ENCODE peak calls at places on chromosomes 6 and 20, in five cellular contexts. D, J, Y, R and W are unnamed samples.

GRCh38 chr6:152124432-152125074 is 317.1 kb downstream of the ESR1 start:
- DNase-seq in D (no peak), J (peak), Y (peak), R (no peak), W (no peak)

GRCh38 chr6:25169551-25170335 is 109.4 kb upstream of the CARMIL1 start:
- DNase-seq in D (no peak), J (no peak), Y (peak), R (no peak), W (no peak)

GRCh38 chr20:20780127-20780822 is 67.8 kb upstream of the RALGAPA2 start:
- DNase-seq in D (peak), J (peak), Y (no peak), R (no peak), W (peak)

GRCh38 chr6:105713474-105714118 is 310.7 kb upstream of the PREP start:
- DNase-seq in D (no peak), J (no peak), Y (peak), R (no peak), W (no peak)

GRCh38 chr20:22383156-22383555 is 201.2 kb downstream of the FOXA2 start:
- DNase-seq in D (no peak), J (no peak), Y (no peak), R (no peak), W (no peak)

GRCh38 chr6:80967618-80968017 is 784.9 kb downstream of the TENT5A start:
- DNase-seq in D (no peak), J (no peak), Y (no peak), R (no peak), W (no peak)

GRCh38 chr20:42112161-42112560 is 494.0 kb upstream of the CHD6 start:
- DNase-seq in D (no peak), J (no peak), Y (no peak), R (no peak), W (no peak)

GRCh38 chr6:108106261-108106660 is 31.7 kb upstream of the OSTM1 start:
- DNase-seq in D (no peak), J (no peak), Y (no peak), R (no peak), W (no peak)

GRCh38 chr6:154593122-154593521 is 82.6 kb upstream of the CNKSR3 start:
- DNase-seq in D (no peak), J (no peak), Y (no peak), R (no peak), W (no peak)

GRCh38 chr6:43159599-43159998 is 11.5 kb upstream of the SRF start:
- DNase-seq in D (no peak), J (no peak), Y (no peak), R (no peak), W (no peak)
- TF ChIP-seq CTCF in D (no peak), J (no peak), Y (no peak), R (no peak), W (no peak)

GRCh38 chr6:54876365-54876764 is 29.8 kb downstream of the FAM83B start:
- DNase-seq in D (no peak), J (no peak), Y (no peak), R (no peak), W (no peak)

GRCh38 chr6:54879188-54879985 is 32.8 kb downstream of the FAM83B start:
- DNase-seq in D (no peak), J (no peak), Y (no peak), R (no peak), W (no peak)

GRCh38 chr6:54877713-54878317 is 31.2 kb downstream of the FAM83B start:
- DNase-seq in D (no peak), J (no peak), Y (no peak), R (no peak), W (no peak)

GRCh38 chr6:54876871-54877270 is 30.3 kb downstream of the FAM83B start:
- DNase-seq in D (no peak), J (no peak), Y (no peak), R (no peak), W (no peak)

DNA sequence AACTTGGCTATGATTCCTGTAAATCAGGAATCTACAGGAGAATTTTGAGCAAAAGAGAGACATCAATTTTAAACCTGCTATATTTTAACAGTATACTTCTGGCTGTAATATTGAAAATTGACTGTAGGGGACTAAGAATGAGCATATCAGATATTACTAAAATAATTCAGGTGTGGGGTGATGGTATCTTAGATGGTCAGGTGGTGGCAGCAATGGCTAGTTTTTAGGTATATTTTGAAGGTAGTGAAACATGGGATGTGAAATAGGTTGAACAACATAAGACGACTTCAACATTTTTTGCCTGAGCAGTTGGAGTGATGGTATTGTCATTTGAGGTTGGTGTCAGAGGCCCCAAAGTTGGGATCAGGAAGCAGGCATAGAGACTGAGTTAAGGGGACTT is 32.1 kb downstream of the FAM83B start:
- DNase-seq in D (no peak), J (no peak), Y (peak), R (no peak), W (no peak)
- TF ChIP-seq CTCF in D (no peak), J (no peak), Y (peak), R (no peak), W (no peak)

DNA sequence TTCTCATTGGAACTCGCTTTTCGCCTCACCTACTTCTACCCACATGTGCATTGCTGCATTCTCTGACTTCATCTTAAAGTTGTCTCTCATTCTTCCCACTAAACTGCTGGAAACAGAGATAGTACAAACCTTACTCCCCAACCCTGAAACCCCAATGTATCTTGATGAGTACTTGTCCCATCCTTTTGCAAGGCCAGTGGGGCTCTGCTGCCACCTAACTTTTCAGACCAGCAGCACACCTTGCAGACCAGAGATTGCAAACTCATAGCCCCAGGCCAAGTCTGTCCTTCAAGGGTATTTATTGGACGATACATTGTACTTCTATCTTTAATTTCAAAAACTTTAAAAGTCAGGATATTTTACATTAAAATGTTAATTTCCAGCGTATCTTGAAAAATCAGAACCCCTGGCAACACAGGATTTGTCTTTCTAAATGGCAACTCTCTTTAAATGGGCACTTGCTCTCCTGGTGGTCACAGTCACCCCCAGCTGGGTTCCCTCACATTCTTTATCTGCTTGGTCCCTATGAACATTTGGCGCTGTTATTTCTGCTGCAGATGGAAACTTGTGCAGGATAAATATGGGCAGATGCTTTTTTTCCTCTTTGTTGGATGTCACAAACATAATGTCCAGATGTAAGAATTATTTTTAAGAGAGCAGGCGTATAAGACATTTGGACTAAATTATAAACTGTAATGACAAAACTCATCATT is 83.9 kb downstream of the SOD2 start:
- DNase-seq in D (no peak), J (peak), Y (peak), R (no peak), W (no peak)
- TF ChIP-seq CTCF in D (no peak), J (peak), Y (peak), R (no peak), W (no peak)

GRCh38 chr20:2237059-2237458 is 58.7 kb upstream of the TGM3 start:
- DNase-seq in D (peak), J (peak), Y (peak), R (no peak), W (no peak)
- TF ChIP-seq CTCF in D (no peak), J (peak), Y (peak), R (no peak), W (no peak)

GRCh38 chr6:44156494-44157151 is 2.0 kb upstream of the CAPN11 start:
- DNase-seq in D (no peak), J (no peak), Y (no peak), R (no peak), W (no peak)
- TF ChIP-seq CTCF in D (no peak), J (no peak), Y (no peak), R (no peak), W (no peak)

GRCh38 chr6:130945401-130945919 is 117.6 kb downstream of the EPB41L2 start:
- DNase-seq in D (no peak), J (no peak), Y (peak), R (no peak), W (no peak)
- TF ChIP-seq CTCF in D (no peak), J (no peak), Y (no peak), R (no peak), W (no peak)

GRCh38 chr6:74574794-74575193 is 631.1 kb downstream of the COL12A1 start:
- DNase-seq in D (no peak), J (no peak), Y (peak), R (no peak), W (no peak)
- TF ChIP-seq CTCF in D (no peak), J (peak), Y (peak), R (no peak), W (no peak)

DNA sequence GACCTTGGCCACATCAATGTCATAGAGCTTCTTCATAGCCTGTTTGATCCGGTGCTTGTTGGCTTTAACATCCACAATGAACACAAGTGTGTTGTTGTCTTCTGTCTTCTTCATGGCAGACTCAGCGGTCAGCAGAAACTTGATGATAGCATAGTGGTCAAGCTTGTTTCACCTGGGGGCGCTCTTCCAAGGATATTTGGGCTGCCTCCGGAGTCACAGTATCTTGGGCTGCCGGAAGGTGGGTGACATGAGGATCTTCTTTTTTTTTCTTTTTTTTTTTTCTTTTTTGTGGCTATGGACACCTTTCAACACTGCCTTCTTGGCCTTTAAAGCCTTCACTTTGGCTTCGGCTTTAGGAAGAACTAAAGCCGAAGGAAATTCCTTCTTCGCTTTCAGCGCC is 244.6 kb downstream of the GJA1 start:
- DNase-seq in D (no peak), J (no peak), Y (no peak), R (no peak), W (no peak)
- TF ChIP-seq CTCF in D (no peak), J (no peak), Y (no peak), R (no peak), W (no peak)

GRCh38 chr6:95203153-95203754 is 374.1 kb upstream of the MANEA start:
- DNase-seq in D (no peak), J (no peak), Y (peak), R (no peak), W (peak)
- TF ChIP-seq CTCF in D (peak), J (peak), Y (peak), R (peak), W (no peak)